ENCODE peak calls at places on chromosomes 2 and 18, in ten cellular contexts. D is choroid plexus epithelial cell, L is A549, A is spleen, X is AG04449, I is neural progenitor cell, N is HFFc6, R is GM13977, M is WERI-Rb-1, Z is mesothelial cell of epicardium. O is an unnamed sample.
A peak's percentile ranks its signal among the peaks of the same experiment; 100 is the strongest.

GRCh38 chr18:45657357-45658335 is 42.4 kb downstream of the SLC14A2 start:
- DNase-seq in A (no peak), I (no peak), R (no peak), X (no peak), D (peak; percentile 16), M (no peak), N (peak; percentile 24), L (no peak), Z (no peak), O (no peak)

GRCh38 chr2:75344146-75344545 is 144.8 kb upstream of the TACR1 start:
- DNase-seq in I (no peak), X (no peak), L (no peak), N (no peak), Z (no peak), A (no peak), M (no peak), R (no peak), D (no peak), O (no peak)

GRCh38 chr2:74537140-74537539 is 7.4 kb downstream of the HTRA2 start:
- DNase-seq in L (no peak), M (no peak), Z (no peak), R (no peak), I (no peak), D (no peak), X (no peak), A (no peak), N (peak; percentile 19), O (no peak)

GRCh38 chr18:65750421-65751144 is at the start of gene CDH7:
- DNase-seq in A (peak; percentile 66), X (no peak), M (peak; percentile 21), Z (peak; percentile 41), I (peak; percentile 74), L (no peak), R (no peak), D (no peak), N (no peak), O (no peak)

GRCh38 chr18:60506682-60507081 is 134.1 kb upstream of the MC4R start:
- DNase-seq in N (no peak), X (no peak), R (no peak), M (no peak), Z (no peak), D (no peak), I (no peak), L (no peak), A (no peak), O (no peak)

GRCh38 chr2:14074691-14075090 is 557.8 kb upstream of the LRATD1 start:
- DNase-seq in N (no peak), R (no peak), I (no peak), A (no peak), Z (no peak), L (no peak), M (no peak), X (no peak), D (no peak), O (no peak)

GRCh38 chr2:171999604-172000469 is at the start of gene METAP1D:
- DNase-seq in M (peak; percentile 94), L (peak; percentile 89), D (peak; percentile 92), I (peak; percentile 97), Z (peak; percentile 92), R (peak; percentile 97), A (peak; percentile 99), N (peak; percentile 85), X (no peak), O (peak; percentile 98)

GRCh38 chr2:142525720-142526119 is 351.7 kb upstream of the KYNU start:
- DNase-seq in X (no peak), A (no peak), I (no peak), D (no peak), Z (no peak), N (no peak), R (no peak), M (no peak), L (no peak), O (no peak)

GRCh38 chr2:118014492-118014824 is 588 bp upstream of the CCDC93 start:
- DNase-seq in I (peak; percentile 52), X (no peak), L (no peak), M (peak; percentile 19), N (no peak), D (no peak), R (peak; percentile 33), Z (no peak), A (no peak), O (no peak)

GRCh38 chr2:196464311-196464710 is 175.2 kb upstream of the CCDC150 start:
- DNase-seq in D (no peak), X (no peak), Z (no peak), I (no peak), R (no peak), L (no peak), N (no peak), A (no peak), M (no peak), O (no peak)

GRCh38 chr2:237128026-237128703 is 42.5 kb downstream of the COPS8 start:
- DNase-seq in R (no peak), M (no peak), L (peak; percentile 92), N (peak; percentile 96), A (no peak), I (peak; percentile 44), D (peak; percentile 100), Z (no peak), X (peak; percentile 97), O (no peak)
- TF ChIP-seq CTCF in R (no peak), M (no peak), L (no peak), N (peak; percentile 41), A (no peak), I (no peak), D (peak; percentile 23), Z (no peak), X (peak; percentile 11), O (no peak)

GRCh38 chr2:180655393-180655792 is 325.0 kb upstream of the UBE2E3 start:
- DNase-seq in L (no peak), I (no peak), Z (no peak), D (no peak), A (no peak), M (no peak), R (no peak), N (no peak), X (no peak), O (no peak)

GRCh38 chr2:180656455-180656847 is 324.0 kb upstream of the UBE2E3 start:
- DNase-seq in D (peak; percentile 18), M (no peak), N (peak; percentile 81), R (no peak), L (peak; percentile 66), A (no peak), Z (no peak), X (no peak), I (no peak), O (no peak)

GRCh38 chr2:180653481-180653880 is 326.9 kb upstream of the UBE2E3 start:
- DNase-seq in D (no peak), X (no peak), Z (no peak), I (no peak), L (no peak), N (no peak), A (no peak), M (no peak), R (no peak), O (no peak)

GRCh38 chr2:180657054-180657453 is 323.4 kb upstream of the UBE2E3 start:
- DNase-seq in A (no peak), M (no peak), X (no peak), N (peak; percentile 70), D (peak; percentile 67), Z (no peak), L (peak; percentile 42), R (no peak), I (no peak), O (no peak)

GRCh38 chr2:180655842-180656454 is 324.5 kb upstream of the UBE2E3 start:
- DNase-seq in D (no peak), M (no peak), A (no peak), L (peak; percentile 9), X (no peak), R (no peak), I (no peak), N (no peak), Z (no peak), O (no peak)
- TF ChIP-seq CTCF in D (peak; percentile 24), M (peak; percentile 4), A (no peak), L (no peak), X (no peak), R (no peak), I (peak; percentile 44), N (peak; percentile 75), Z (peak; percentile 77), O (no peak)

GRCh38 chr2:193776988-193777387 is 1582.3 kb upstream of the TMEFF2 start:
- DNase-seq in A (no peak), Z (no peak), N (no peak), X (no peak), M (peak; percentile 49), R (no peak), D (no peak), I (no peak), L (no peak), O (no peak)
- TF ChIP-seq CTCF in A (no peak), Z (no peak), N (no peak), X (no peak), M (peak; percentile 30), R (no peak), D (no peak), I (no peak), L (no peak), O (no peak)

DNA sequence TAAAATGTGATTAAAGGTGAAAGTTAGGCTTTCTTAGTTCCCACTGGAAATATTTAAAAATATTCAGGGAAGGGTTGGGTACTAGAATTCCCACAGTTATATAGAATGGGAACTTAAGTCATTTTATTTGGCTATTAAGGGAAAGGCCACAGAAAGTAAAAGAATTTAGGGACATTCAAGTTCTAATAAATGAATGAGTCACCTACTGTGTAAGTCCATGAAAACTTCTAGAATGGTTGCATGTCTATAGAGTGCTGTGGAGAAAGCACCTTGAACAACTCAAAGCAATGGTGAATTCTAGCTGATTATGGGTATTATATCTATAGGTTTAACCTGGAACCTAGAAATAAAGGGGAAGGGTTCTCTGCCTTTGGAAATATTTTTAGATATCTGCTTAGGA is 28.1 kb upstream of the SLC4A10 start:
- DNase-seq in A (no peak), R (no peak), X (no peak), L (no peak), M (no peak), N (no peak), D (no peak), I (no peak), Z (no peak), O (no peak)
- TF ChIP-seq CTCF in A (no peak), R (no peak), X (no peak), L (no peak), M (no peak), N (no peak), D (no peak), I (no peak), Z (no peak), O (no peak)

DNA sequence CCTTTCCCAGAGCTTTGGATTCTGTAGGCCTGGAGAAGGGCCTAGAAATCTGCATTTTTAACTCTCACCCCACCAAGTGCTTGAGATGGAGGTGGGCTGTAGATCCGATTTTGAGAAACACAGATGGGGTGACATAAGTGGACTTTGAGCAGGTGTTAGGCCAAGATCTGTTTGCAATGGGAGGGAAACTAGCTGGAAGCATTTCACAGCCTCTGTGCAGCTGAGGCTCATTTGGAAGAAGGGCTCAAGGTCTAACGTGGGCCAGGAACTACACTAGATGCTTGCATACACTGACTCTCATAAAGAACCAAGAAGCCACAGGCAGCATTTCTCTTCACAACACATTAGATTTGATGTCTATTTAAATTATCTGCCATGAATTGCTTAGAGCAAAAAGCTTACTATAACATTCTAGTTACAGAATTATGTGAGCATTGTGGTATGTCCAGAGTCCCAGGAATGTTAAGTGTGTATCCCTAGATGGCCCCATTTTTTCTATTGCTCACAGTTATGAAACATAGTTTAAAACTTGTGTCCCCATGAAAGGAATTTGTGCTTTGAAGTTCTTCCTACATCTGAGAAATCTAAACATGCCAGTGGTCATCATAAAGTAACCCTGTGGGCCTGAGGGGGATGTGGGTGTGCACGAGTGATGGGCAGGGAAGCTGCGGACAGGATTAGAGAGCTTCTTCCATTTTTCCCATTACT is 77.2 kb downstream of the CD28 start:
- DNase-seq in L (no peak), N (peak; percentile 94), R (no peak), X (peak; percentile 97), D (peak; percentile 79), Z (no peak), A (no peak), I (no peak), M (no peak), O (no peak)
- TF ChIP-seq CTCF in L (no peak), N (no peak), R (no peak), X (no peak), D (no peak), Z (no peak), A (no peak), I (no peak), M (no peak), O (no peak)

O was measured in GM13976.